ENCODE peak calls at places on chromosome 9, in ten cellular contexts. S is A172; L is pancreas; G is NCI-H187 treated with DMSO at 0.1 percent for 48 hours; X is H9; T is foreskin fibroblast; Y is activated CD8-positive, alpha-beta memory T cell treated with anti-CD3 and anti-CD28 coated beads for 48 hours; N is NT2/D1; Z is NCI-H510A; H is sciatic nerve. V is an unnamed sample.

GRCh38 chr9:89635816-89636215 is 31.0 kb downstream of the GADD45G start:
- DNase-seq in S (peak; percentile 91), L (peak; percentile 46), G (no peak), X (no peak), T (no peak), Y (no peak), N (no peak), Z (peak; percentile 76), H (no peak), V (peak; percentile 75)

GRCh38 chr9:132946624-132947295 is 2.3 kb upstream of the TSC1 start:
- DNase-seq in S (peak; percentile 74), L (no peak), G (no peak), X (peak; percentile 47), T (peak; percentile 50), Y (no peak), N (peak; percentile 68), Z (no peak), H (no peak), V (no peak)

GRCh38 chr9:121201045-121201737 is 478 bp downstream of the RAB14 start:
- DNase-seq in S (no peak), L (no peak), G (no peak), X (no peak), T (no peak), Y (peak; percentile 14), N (no peak), Z (peak; percentile 31), H (peak; percentile 70), V (no peak)

GRCh38 chr9:98736216-98736615 is 27.5 kb upstream of the GABBR2 start:
- DNase-seq in S (no peak), L (no peak), G (no peak), X (no peak), T (no peak), Y (no peak), N (no peak), Z (no peak), H (no peak), V (no peak)

GRCh38 chr9:134955156-134955555 is 37.4 kb upstream of the FCN1 start:
- DNase-seq in S (no peak), L (no peak), G (no peak), X (no peak), T (no peak), Y (no peak), N (no peak), Z (no peak), H (peak; percentile 12), V (no peak)

GRCh38 chr9:105128908-105129307 is 115.5 kb upstream of the SLC44A1 start:
- DNase-seq in S (no peak), L (no peak), G (no peak), X (no peak), T (no peak), Y (no peak), N (no peak), Z (no peak), H (no peak), V (no peak)

GRCh38 chr9:134301387-134302129 is 24.7 kb upstream of the RXRA start:
- DNase-seq in S (peak; percentile 74), L (peak; percentile 34), G (no peak), X (no peak), T (no peak), Y (no peak), N (no peak), Z (no peak), H (peak; percentile 42), V (no peak)

GRCh38 chr9:134283111-134283515 is 43.1 kb upstream of the RXRA start:
- DNase-seq in S (no peak), L (peak; percentile 79), G (no peak), X (no peak), T (peak; percentile 37), Y (no peak), N (no peak), Z (no peak), H (peak; percentile 83), V (no peak)

GRCh38 chr9:126986506-126986951 is 71.9 kb downstream of the RALGPS1 start:
- DNase-seq in S (peak; percentile 42), L (no peak), G (no peak), X (no peak), T (no peak), Y (no peak), N (no peak), Z (no peak), H (no peak), V (no peak)

GRCh38 chr9:129463477-129463876 is 157.4 kb downstream of the C9orf50 start:
- DNase-seq in S (no peak), L (no peak), G (no peak), X (no peak), T (no peak), Y (no peak), N (no peak), Z (no peak), H (no peak), V (no peak)

GRCh38 chr9:130847306-130848217 is 12.5 kb downstream of the ABL1 start:
- DNase-seq in S (peak; percentile 79), L (no peak), G (no peak), X (peak; percentile 77), T (peak; percentile 99), Y (no peak), N (no peak), Z (no peak), H (peak; percentile 86), V (no peak)

GRCh38 chr9:136373300-136374182 is at the start of gene CARD9:
- DNase-seq in S (no peak), L (peak; percentile 46), G (no peak), X (no peak), T (peak; percentile 53), Y (no peak), N (no peak), Z (no peak), H (no peak), V (no peak)

GRCh38 chr9:118336952-118337349 is 632.7 kb downstream of the TLR4 start:
- DNase-seq in S (no peak), L (no peak), G (no peak), X (no peak), T (no peak), Y (no peak), N (no peak), Z (no peak), H (no peak), V (no peak)

V was measured in SHP77 treated with DMSO at 0.1 percent for 48 hours.